ENCODE peak calls at places on chromosomes 13 and 19, in four cellular contexts. X is esophagus muscularis mucosa, R is uterus, C is tibial nerve. V is an unnamed sample.

GRCh38 chr13:100608906-100609305 is 20.3 kb upstream of the GGACT start:
- DNase-seq in C (no peak), R (no peak), X (no peak), V (peak; percentile 52)

GRCh38 chr13:106381083-106381482 is 154.4 kb downstream of the EFNB2 start:
- DNase-seq in X (no peak), C (no peak), R (no peak), V (no peak)

GRCh38 chr13:34108396-34108795 is 290.4 kb downstream of the RFC3 start:
- DNase-seq in R (no peak), C (no peak), X (no peak), V (no peak)

GRCh38 chr19:35375505-35376307 is 4.8 kb downstream of the GPR42 start:
- DNase-seq in C (no peak), R (no peak), X (peak; percentile 42), V (no peak)

GRCh38 chr13:103976371-103976770 is 910.2 kb upstream of the SLC10A2 start:
- DNase-seq in R (no peak), X (no peak), C (no peak), V (no peak)

GRCh38 chr13:46313441-46314257 is 73.4 kb downstream of the RUBCNL start:
- DNase-seq in X (no peak), R (no peak), C (no peak), V (no peak)

GRCh38 chr19:32924200-32924599 is 47.6 kb downstream of the CEP89 start:
- DNase-seq in X (no peak), R (no peak), C (no peak), V (no peak)

GRCh38 chr19:1566392-1567115 is 1.6 kb downstream of the MEX3D start:
- DNase-seq in X (no peak), R (peak; percentile 68), C (peak; percentile 51), V (peak; percentile 92)

GRCh38 chr13:21015284-21015683 is 46.1 kb downstream of the LATS2 start:
- DNase-seq in X (no peak), R (no peak), C (no peak), V (no peak)

GRCh38 chr19:52086481-52086880 is 9.1 kb downstream of the ZNF841 start:
- DNase-seq in C (no peak), X (no peak), R (no peak), V (no peak)

GRCh38 chr13:70817571-70817970 is 709.3 kb upstream of the KLHL1 start:
- DNase-seq in C (no peak), R (no peak), X (no peak), V (no peak)

GRCh38 chr13:37289212-37289935 is 183.9 kb upstream of the CSNK1A1L start:
- DNase-seq in R (no peak), C (no peak), X (no peak), V (no peak)

GRCh38 chr13:40639226-40639681 is 27.2 kb downstream of the FOXO1 start:
- DNase-seq in C (no peak), R (no peak), X (no peak), V (no peak)

GRCh38 chr19:18940791-18941627 is at the start of gene HOMER3:
- DNase-seq in X (no peak), R (peak; percentile 83), C (peak; percentile 76), V (no peak)

GRCh38 chr19:6424190-6424938 is at the start of gene KHSRP:
- DNase-seq in X (no peak), R (peak; percentile 47), C (no peak), V (no peak)

GRCh38 chr19:50569938-50570540 is 1.8 kb upstream of the LRRC4B start:
- DNase-seq in X (no peak), C (no peak), R (no peak), V (no peak)

GRCh38 chr19:40578442-40578908 is 1.8 kb downstream of the SHKBP1 start:
- DNase-seq in R (no peak), C (no peak), X (no peak), V (no peak)

GRCh38 chr13:48906200-48906599 is 69.5 kb upstream of the FNDC3A start:
- DNase-seq in R (no peak), C (no peak), X (no peak), V (no peak)

GRCh38 chr13:55199132-55199531 is 1941.6 kb upstream of the PRR20A start:
- DNase-seq in X (no peak), R (no peak), C (no peak), V (no peak)

GRCh38 chr13:46600943-46601311 is 48.0 kb downstream of the LRCH1 start:
- DNase-seq in C (no peak), X (no peak), R (no peak), V (no peak)

GRCh38 chr19:741506-742131 is 9.3 kb upstream of the MISP start:
- DNase-seq in R (no peak), X (no peak), C (no peak), V (no peak)

GRCh38 chr19:14563590-14563926 is 8.3 kb downstream of the NDUFB7 start:
- DNase-seq in X (no peak), C (no peak), R (no peak), V (no peak)

GRCh38 chr13:31686660-31687430 is 52.5 kb upstream of the RXFP2 start:
- DNase-seq in C (no peak), X (no peak), R (no peak), V (no peak)

GRCh38 chr19:39372047-39372802 is 18.7 kb downstream of the PAF1 start:
- DNase-seq in C (peak; percentile 72), R (peak; percentile 84), X (no peak), V (peak; percentile 88)

GRCh38 chr13:102402292-102402691 is 444 bp upstream of the FGF14 start:
- DNase-seq in C (no peak), R (peak; percentile 33), X (no peak), V (no peak)

GRCh38 chr13:49351871-49352270 is 92.0 kb downstream of the CAB39L start:
- DNase-seq in R (no peak), C (no peak), X (no peak), V (no peak)

GRCh38 chr19:16326401-16327130 is 1.9 kb downstream of the KLF2 start:
- DNase-seq in C (no peak), R (no peak), X (no peak), V (no peak)

GRCh38 chr13:48448285-48448962 is 35.5 kb upstream of the LPAR6 start:
- DNase-seq in R (no peak), X (no peak), C (no peak), V (no peak)

GRCh38 chr13:30792257-30793000 is 57.1 kb downstream of the ALOX5AP start:
- DNase-seq in X (no peak), C (peak; percentile 55), R (peak; percentile 78), V (peak; percentile 70)

GRCh38 chr19:40590464-40591265 is 10.5 kb upstream of the LTBP4 start:
- DNase-seq in C (no peak), R (no peak), X (no peak), V (no peak)

GRCh38 chr19:41895745-41896580 is 13.0 kb downstream of the ARHGEF1 start:
- DNase-seq in X (no peak), R (no peak), C (no peak), V (no peak)

GRCh38 chr19:32224371-32225244 is 120.8 kb upstream of the ZNF507 start:
- DNase-seq in R (peak; percentile 70), X (no peak), C (peak; percentile 34), V (peak; percentile 63)

GRCh38 chr13:20002766-20003165 is 44.2 kb downstream of the ZMYM2 start:
- DNase-seq in C (no peak), X (no peak), R (no peak), V (no peak)

GRCh38 chr19:6218497-6219146 is 61.2 kb downstream of the MLLT1 start:
- DNase-seq in X (peak; percentile 96), C (peak; percentile 95), R (peak; percentile 90), V (peak; percentile 96)

GRCh38 chr19:4582980-4583842 is 23.7 kb upstream of the SEMA6B start:
- DNase-seq in C (no peak), X (no peak), R (no peak), V (peak; percentile 90)

GRCh38 chr19:10260141-10260584 is 8.1 kb downstream of the MRPL4 start:
- DNase-seq in R (no peak), C (no peak), X (no peak), V (no peak)

GRCh38 chr19:10258080-10258710 is 6.2 kb downstream of the MRPL4 start:
- DNase-seq in C (no peak), X (no peak), R (no peak), V (no peak)

GRCh38 chr19:10256970-10257615 is 5.1 kb downstream of the MRPL4 start:
- DNase-seq in R (no peak), C (no peak), X (no peak), V (no peak)

GRCh38 chr19:10256551-10256950 is 4.5 kb downstream of the MRPL4 start:
- DNase-seq in C (no peak), R (no peak), X (no peak), V (no peak)

DNA sequence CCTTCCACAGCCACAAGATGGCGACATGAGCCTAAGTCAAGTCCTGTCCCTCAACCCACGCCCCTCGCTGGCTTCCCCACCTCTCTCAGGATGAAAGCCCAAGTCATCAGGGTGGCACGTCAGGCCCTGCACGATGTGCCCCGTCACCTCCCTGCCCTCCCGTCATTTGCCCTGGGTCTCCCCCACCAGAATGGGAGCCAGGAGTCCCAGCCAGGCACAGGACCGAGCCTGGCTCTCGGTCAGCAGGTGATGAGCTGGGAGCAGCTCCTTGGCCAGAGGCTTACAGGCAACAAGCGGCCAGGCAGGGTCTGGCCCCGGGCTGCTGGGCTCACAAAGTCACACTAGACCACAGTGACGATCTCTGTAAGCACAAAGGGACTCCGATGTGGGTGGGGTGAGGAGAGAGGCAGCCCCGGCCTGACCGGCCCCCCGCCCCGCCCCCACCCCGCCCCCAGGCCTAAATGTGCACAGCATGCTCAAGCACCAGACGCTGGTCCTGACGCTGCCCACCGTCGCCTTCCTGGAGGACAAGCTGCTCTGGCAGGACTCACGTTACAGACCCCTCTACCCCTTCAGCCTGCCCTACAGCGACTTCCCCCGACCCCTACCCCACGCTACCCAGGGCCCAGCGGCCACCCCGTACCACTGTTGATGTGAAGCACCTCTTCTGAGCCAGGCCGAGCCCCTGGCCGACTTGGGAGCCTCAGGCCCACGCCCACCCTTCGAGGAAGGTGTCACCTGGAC is 7.3 kb downstream of the MRPL4 start:
- DNase-seq in R (peak; percentile 74), C (peak; percentile 81), X (no peak), V (peak; percentile 58)
- TF ChIP-seq POLR2A in R (no peak), C (no peak), X (no peak), V (no peak)

GRCh38 chr13:109700176-109700575 is 86.2 kb downstream of the IRS2 start:
- DNase-seq in X (no peak), C (peak; percentile 29), R (no peak), V (peak; percentile 17)
- TF ChIP-seq POLR2A in X (no peak), C (no peak), R (no peak), V (no peak)

DNA sequence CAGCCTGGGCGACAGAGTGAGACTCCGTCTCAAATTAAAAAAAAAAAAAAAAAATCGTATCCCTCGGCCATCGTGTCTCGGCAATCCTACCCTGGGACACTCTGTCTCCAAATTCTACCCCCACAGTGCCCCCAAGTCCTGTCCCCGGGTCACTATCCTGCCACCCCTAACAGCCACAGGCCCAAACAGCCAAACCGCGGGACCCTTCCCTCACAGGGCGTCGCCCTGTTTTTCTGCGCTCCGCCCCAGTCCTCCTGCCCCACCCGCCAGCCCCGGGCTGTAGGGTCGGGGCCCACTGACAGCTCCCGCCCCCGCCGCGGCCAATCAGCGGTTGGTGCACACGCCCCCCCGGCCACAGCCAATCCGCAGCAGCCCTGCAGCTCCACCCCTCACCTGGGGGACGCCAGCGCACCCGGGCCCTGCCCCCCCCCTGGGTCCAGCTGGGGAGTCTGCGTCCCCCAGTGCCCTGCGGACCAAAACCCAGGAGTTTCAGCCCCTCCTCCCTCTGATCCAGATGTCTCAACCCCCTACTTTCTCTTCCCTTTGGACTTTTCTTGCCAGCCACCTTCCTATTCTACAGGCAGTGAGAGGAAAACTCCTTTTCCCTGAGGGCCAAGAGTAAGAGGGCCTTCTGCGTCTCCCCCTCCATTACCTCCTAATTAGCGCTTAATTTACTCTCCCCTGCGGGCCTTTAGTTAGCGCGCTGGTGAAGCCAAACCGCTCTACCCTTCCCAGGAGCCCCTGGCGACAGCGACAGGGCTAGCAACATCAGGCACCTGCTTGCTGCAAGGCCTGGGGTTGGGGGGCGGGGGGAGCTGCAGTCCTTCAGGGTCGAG is 1.5 kb upstream of the BCAT2 start:
- DNase-seq in R (peak; percentile 94), C (peak; percentile 90), X (peak; percentile 98), V (peak; percentile 70)
- TF ChIP-seq POLR2A in R (peak; percentile 87), C (peak; percentile 79), X (peak; percentile 68), V (no peak)

GRCh38 chr19:44954649-44955499 is at the start of gene CLPTM1:
- DNase-seq in C (peak; percentile 94), X (peak; percentile 99), R (peak; percentile 95), V (peak; percentile 92)
- TF ChIP-seq POLR2A in C (peak; percentile 83), X (peak; percentile 28), R (peak; percentile 53), V (peak; percentile 54)

V was measured in H54.